ENCODE peak calls at places on chromosome X, in seven cellular contexts. F is lung, Y is astrocyte, S is HCT116, L is neural progenitor cell, W is A549, X is GM23338. T is an unnamed sample.

GRCh38 chrX:74232859-74233258 is 71.1 kb upstream of the ZCCHC13 start:
- DNase-seq in F (no peak), Y (peak; percentile 35), S (no peak), L (no peak), W (peak; percentile 43), X (peak; percentile 13), T (no peak)

GRCh38 chrX:53233536-53233935 is 8.5 kb upstream of the KDM5C start:
- DNase-seq in F (no peak), Y (no peak), S (no peak), L (no peak), W (no peak), X (no peak), T (no peak)

GRCh38 chrX:120575379-120576114 is 14.8 kb upstream of the CUL4B start:
- DNase-seq in F (no peak), Y (no peak), S (no peak), L (no peak), W (peak; percentile 4), X (peak; percentile 42), T (no peak)

GRCh38 chrX:155027509-155028066 is 944 bp downstream of the FUNDC2 start:
- DNase-seq in F (no peak), Y (peak; percentile 71), S (peak; percentile 23), L (no peak), W (peak; percentile 53), X (no peak), T (no peak)

GRCh38 chrX:149511081-149511480 is 6.0 kb upstream of the IDS start:
- DNase-seq in F (no peak), Y (peak; percentile 62), S (peak; percentile 71), L (no peak), W (no peak), X (no peak), T (no peak)

GRCh38 chrX:134396174-134396573 is 63.8 kb upstream of the HPRT1 start:
- DNase-seq in F (no peak), Y (peak; percentile 6), S (no peak), L (peak; percentile 2), W (peak; percentile 9), X (peak; percentile 12), T (no peak)

GRCh38 chrX:482192-482701 is 95.5 kb upstream of the PPP2R3B start:
- DNase-seq in F (no peak), Y (no peak), S (no peak), L (peak; percentile 24), W (no peak), X (no peak), T (no peak)

GRCh38 chrX:102610905-102611304 is 11.6 kb downstream of the ARMCX5 start:
- DNase-seq in F (no peak), Y (no peak), S (no peak), L (no peak), W (no peak), X (no peak), T (no peak)

GRCh38 chrX:105114554-105115130 is 105.9 kb downstream of the TEX13A start:
- DNase-seq in F (no peak), Y (no peak), S (no peak), L (no peak), W (no peak), X (no peak), T (no peak)

GRCh38 chrX:13868481-13869040 is 51.7 kb upstream of the GPM6B start:
- DNase-seq in F (no peak), Y (peak; percentile 36), S (no peak), L (no peak), W (no peak), X (no peak), T (no peak)

GRCh38 chrX:45749375-45749774 is 548.7 kb upstream of the DIPK2B start:
- DNase-seq in F (no peak), Y (no peak), S (no peak), L (no peak), W (no peak), X (peak; percentile 11), T (no peak)

GRCh38 chrX:45750639-45751038 is 550.0 kb upstream of the DIPK2B start:
- DNase-seq in F (no peak), Y (peak; percentile 50), S (no peak), L (no peak), W (no peak), X (no peak), T (no peak)

GRCh38 chrX:45747905-45748304 is 547.2 kb upstream of the DIPK2B start:
- DNase-seq in F (no peak), Y (peak; percentile 58), S (no peak), L (no peak), W (no peak), X (no peak), T (no peak)

GRCh38 chrX:45751156-45751555 is 550.5 kb upstream of the DIPK2B start:
- DNase-seq in F (no peak), Y (no peak), S (no peak), L (no peak), W (no peak), X (no peak), T (no peak)

DNA sequence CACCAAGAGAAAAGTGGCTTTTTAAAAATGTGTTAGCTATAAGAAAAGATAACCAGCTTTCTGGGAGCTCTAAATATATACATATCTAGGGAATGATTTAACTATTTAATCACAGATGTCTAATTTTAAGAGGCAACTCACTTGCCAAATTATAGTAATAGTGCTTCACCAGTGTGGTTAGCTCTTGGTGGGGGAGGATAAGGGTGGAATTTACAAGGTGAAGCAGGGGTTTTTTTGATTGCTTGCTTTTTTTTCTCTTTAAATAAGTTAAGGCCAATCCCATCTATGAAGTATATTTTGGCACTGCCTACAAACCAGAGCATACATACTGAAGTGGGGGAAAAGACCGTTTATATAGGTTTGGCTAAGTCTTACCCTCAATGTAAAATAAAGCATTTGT is 547.8 kb upstream of the DIPK2B start:
- DNase-seq in F (no peak), Y (peak; percentile 46), S (no peak), L (no peak), W (no peak), X (no peak), T (no peak)
- H3K4me1 ChIP-seq in F (no peaks in the 10 kb centered on the region), Y (peaks cover 44% of the 10 kb centered on the region), S (peaks cover 99% of the 10 kb centered on the region), L (no peaks in the 10 kb centered on the region), W (peaks cover 50% of the 10 kb centered on the region), X (peaks cover 9% of the 10 kb centered on the region), T (peaks cover 13% of the 10 kb centered on the region)

DNA sequence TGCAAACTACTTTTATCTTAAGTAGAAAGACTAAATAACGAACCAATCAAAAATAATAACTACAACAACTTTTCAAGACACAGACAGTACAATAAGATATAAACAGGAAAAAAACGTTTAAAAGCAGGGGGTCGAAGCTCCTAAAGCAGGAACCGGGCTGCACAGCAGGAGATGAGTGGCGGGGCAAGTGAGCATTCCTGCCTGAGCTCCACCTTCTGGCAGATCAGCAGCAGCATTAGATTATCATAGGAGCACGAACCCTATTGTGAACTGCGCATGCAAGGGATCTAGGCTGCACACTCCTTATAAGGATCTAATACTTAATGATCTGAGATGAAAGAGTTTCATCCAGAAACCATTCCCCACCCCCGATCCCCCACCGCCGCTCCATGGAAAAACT is 146.2 kb downstream of the TEX11 start:
- DNase-seq in F (no peak), Y (no peak), S (peak; percentile 12), L (peak; percentile 11), W (peak; percentile 4), X (peak; percentile 31), T (no peak)
- TF ChIP-seq CTCF in F (no peak), Y (no peak), S (peak; percentile 22), L (no peak), W (no peak), X (peak; percentile 39), T (no peak)

DNA sequence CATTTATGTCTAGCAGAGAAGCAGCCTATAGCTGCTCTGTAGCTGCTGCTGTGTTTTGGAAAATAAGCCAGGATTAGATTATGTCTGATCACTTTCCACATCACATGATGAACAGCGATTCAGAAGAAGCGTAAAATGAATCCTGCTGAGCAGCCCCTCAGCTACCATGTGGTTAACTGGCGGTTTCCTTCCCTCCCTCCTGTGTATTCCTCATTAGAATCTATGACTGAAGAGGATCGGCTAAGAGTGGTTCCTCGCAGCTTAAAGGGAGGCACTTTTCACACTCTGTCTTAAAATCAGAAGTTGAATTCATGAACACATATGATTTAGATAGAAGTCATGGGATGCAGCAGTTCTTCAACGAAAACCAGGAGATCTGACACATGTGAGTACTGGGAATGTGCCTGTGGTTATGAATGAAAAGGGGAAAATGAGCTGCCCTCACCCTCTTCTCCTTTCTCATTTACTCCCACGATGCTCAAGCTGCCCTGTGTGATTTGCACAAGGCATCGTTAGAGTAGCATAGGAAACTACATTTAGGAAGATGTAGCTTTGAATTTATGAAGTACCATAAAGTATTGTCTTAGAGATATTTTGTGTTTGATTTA is at the start of gene PPEF1:
- DNase-seq in F (no peak), Y (no peak), S (no peak), L (no peak), W (no peak), X (no peak), T (no peak)
- H3K4me1 ChIP-seq in F (no peaks in the 10 kb centered on the region), Y (peaks cover 3% of the 10 kb centered on the region), S (no peaks in the 10 kb centered on the region), L (no peaks in the 10 kb centered on the region), W (peaks cover 33% of the 10 kb centered on the region), X (no peaks in the 10 kb centered on the region), T (no peaks in the 10 kb centered on the region)

GRCh38 chrX:113929004-113929403 is 654.9 kb upstream of the HTR2C start:
- DNase-seq in F (peak; percentile 39), Y (peak; percentile 5), S (peak; percentile 43), L (peak; percentile 91), W (peak; percentile 64), X (peak; percentile 83), T (no peak)
- TF ChIP-seq CTCF in F (peak; percentile 18), Y (peak; percentile 32), S (peak; percentile 66), L (peak; percentile 93), W (peak; percentile 48), X (peak; percentile 86), T (no peak)

GRCh38 chrX:10048695-10049094 is 81.5 kb downstream of the CLDN34 start:
- DNase-seq in F (peak; percentile 64), Y (no peak), S (no peak), L (no peak), W (no peak), X (no peak), T (no peak)

GRCh38 chrX:10047631-10048030 is 80.5 kb downstream of the CLDN34 start:
- DNase-seq in F (no peak), Y (no peak), S (no peak), L (peak; percentile 15), W (no peak), X (no peak), T (no peak)

GRCh38 chrX:10048076-10048475 is 80.9 kb downstream of the CLDN34 start:
- DNase-seq in F (no peak), Y (no peak), S (no peak), L (peak; percentile 41), W (no peak), X (peak; percentile 52), T (no peak)

GRCh38 chrX:10045327-10046000 is 78.3 kb downstream of the CLDN34 start:
- DNase-seq in F (no peak), Y (no peak), S (no peak), L (no peak), W (no peak), X (no peak), T (no peak)

GRCh38 chrX:10047133-10047532 is 80.0 kb downstream of the CLDN34 start:
- DNase-seq in F (no peak), Y (no peak), S (no peak), L (no peak), W (no peak), X (no peak), T (no peak)
- H3K4me1 ChIP-seq in F (peaks cover 30% of the 10 kb centered on the region), Y (peaks cover 9% of the 10 kb centered on the region), S (no peaks in the 10 kb centered on the region), L (peaks cover 16% of the 10 kb centered on the region), W (peaks cover 34% of the 10 kb centered on the region), X (peaks cover 33% of the 10 kb centered on the region), T (no peaks in the 10 kb centered on the region)